ENCODE peak calls at places on chromosomes 6 and 20, in five cellular contexts. S, C, E, O and U are unnamed samples.
A peak's percentile ranks its signal among the peaks of the same experiment; 100 is the strongest.

GRCh38 chr6:33776764-33777163 is 12.2 kb downstream of the LEMD2 start:
- DNase-seq in S (no peak), C (no peak), E (no peak), O (no peak), U (no peak)

GRCh38 chr20:19056909-19057308 is 155.5 kb upstream of the SLC24A3 start:
- DNase-seq in S (no peak), C (no peak), E (no peak), O (no peak), U (no peak)

GRCh38 chr20:22523499-22524392 is 60.6 kb downstream of the FOXA2 start:
- DNase-seq in S (no peak), C (no peak), E (no peak), O (no peak), U (no peak)

GRCh38 chr6:74280130-74280692 is 584.2 kb downstream of the CD109 start:
- DNase-seq in S (no peak), C (no peak), E (no peak), O (no peak), U (no peak)

GRCh38 chr6:12490904-12491571 is 200.9 kb downstream of the EDN1 start:
- DNase-seq in S (peak; percentile 83), C (peak; percentile 88), E (no peak), O (no peak), U (peak; percentile 74)

GRCh38 chr6:6556738-6557503 is 31.6 kb upstream of the LY86 start:
- DNase-seq in S (peak; percentile 38), C (no peak), E (no peak), O (peak; percentile 38), U (peak; percentile 80)

GRCh38 chr20:23257848-23258746 is 92.5 kb upstream of the NXT1 start:
- DNase-seq in S (peak; percentile 95), C (peak; percentile 97), E (no peak), O (no peak), U (peak; percentile 96)

GRCh38 chr6:134676307-134677281 is 273.3 kb downstream of the ALDH8A1 start:
- DNase-seq in S (peak; percentile 91), C (no peak), E (no peak), O (no peak), U (peak; percentile 51)

GRCh38 chr6:6319947-6320811 is at the start of gene F13A1:
- DNase-seq in S (no peak), C (no peak), E (no peak), O (no peak), U (no peak)

GRCh38 chr6:88561034-88561973 is 395.2 kb upstream of the CNR1 start:
- DNase-seq in S (no peak), C (no peak), E (no peak), O (no peak), U (peak; percentile 58)

GRCh38 chr6:152391179-152391880 is 245.8 kb downstream of the SYNE1 start:
- DNase-seq in S (no peak), C (no peak), E (no peak), O (no peak), U (no peak)

GRCh38 chr6:28661097-28661713 is 135.5 kb downstream of the GPX5 start:
- DNase-seq in S (no peak), C (no peak), E (no peak), O (no peak), U (no peak)